ENCODE peak calls at places on chromosomes 13 and 19, in ten cellular contexts. B is CD4-positive, alpha-beta T cell; O is GM23338; Q is coronary artery; V is breast epithelium; Z is sigmoid colon; P is Karpas-422; S is uterus; G is mammary epithelial cell; C is H9. W is an unnamed sample.

GRCh38 chr13:32284927-32285632 is 30.1 kb downstream of the ZAR1L start:
- DNase-seq in O (no peak), S (no peak), G (peak), P (no peak), Q (no peak), B (no peak), V (no peak), Z (no peak), C (no peak), W (no peak)

GRCh38 chr13:101065314-101065713 is 351.0 kb downstream of the NALCN start:
- DNase-seq in S (no peak), V (no peak), P (no peak), G (no peak), O (no peak), Q (no peak), B (no peak), Z (no peak), C (no peak), W (no peak)

GRCh38 chr19:18418034-18418724 is 1.0 kb upstream of the SSBP4 start:
- DNase-seq in C (no peak), Z (no peak), G (no peak), P (no peak), O (no peak), Q (peak), B (no peak), V (no peak), S (peak), W (no peak)

GRCh38 chr13:73551736-73552135 is 492.9 kb downstream of the KLF5 start:
- DNase-seq in O (no peak), Z (no peak), Q (no peak), B (no peak), V (no peak), C (no peak), P (no peak), S (no peak), G (no peak), W (no peak)

GRCh38 chr13:29204651-29205050 is 384.5 kb downstream of the MTUS2 start:
- DNase-seq in V (no peak), Q (no peak), B (no peak), C (no peak), O (no peak), S (no peak), P (no peak), Z (no peak), G (no peak), W (no peak)

GRCh38 chr13:43307921-43308433 is 284.6 kb downstream of the DNAJC15 start:
- DNase-seq in Z (peak), S (peak), P (peak), C (no peak), B (no peak), V (peak), G (peak), O (no peak), Q (no peak), W (peak)

GRCh38 chr13:45208132-45208531 is 7.3 kb upstream of the KCTD4 start:
- DNase-seq in Z (no peak), P (no peak), O (no peak), Q (no peak), S (no peak), C (no peak), G (no peak), B (no peak), V (no peak), W (no peak)

GRCh38 chr13:53250272-53250875 is 221.8 kb downstream of the OLFM4 start:
- DNase-seq in Z (no peak), S (no peak), Q (no peak), B (no peak), C (no peak), O (peak), G (peak), P (peak), V (no peak), W (peak)

GRCh38 chr13:103287659-103288058 is 221.4 kb upstream of the SLC10A2 start:
- DNase-seq in O (no peak), G (peak), V (no peak), P (no peak), B (no peak), Z (no peak), Q (no peak), S (no peak), C (no peak), W (no peak)

GRCh38 chr19:43651758-43652545 is 12.3 kb upstream of the CADM4 start:
- DNase-seq in C (peak), P (peak), B (peak), Z (peak), V (peak), O (peak), S (peak), G (no peak), Q (no peak), W (peak)

GRCh38 chr19:17526922-17527321 is 15.5 kb downstream of the PGLS start:
- DNase-seq in P (peak), C (no peak), Z (no peak), O (no peak), B (no peak), G (no peak), S (no peak), Q (no peak), V (no peak), W (no peak)

GRCh38 chr19:29650988-29651387 is 14.3 kb upstream of the PLEKHF1 start:
- DNase-seq in G (no peak), V (peak), B (no peak), S (no peak), O (no peak), Q (no peak), Z (peak), P (no peak), C (no peak), W (no peak)

GRCh38 chr13:49371943-49372636 is 71.8 kb downstream of the CAB39L start:
- DNase-seq in P (peak), Q (no peak), V (no peak), B (peak), S (no peak), O (no peak), Z (no peak), G (no peak), C (no peak), W (no peak)

GRCh38 chr13:110925023-110925608 is 10.2 kb upstream of the ANKRD10 start:
- DNase-seq in P (peak), G (no peak), C (peak), Q (peak), S (no peak), B (no peak), V (no peak), O (peak), Z (no peak), W (no peak)

GRCh38 chr19:48551437-48552302 is at the start of gene SULT2B1:
- DNase-seq in G (peak), O (no peak), B (no peak), P (no peak), S (no peak), Q (no peak), Z (no peak), C (no peak), V (peak), W (no peak)

GRCh38 chr13:111458001-111458531 is 137.6 kb downstream of the TEX29 start:
- DNase-seq in G (no peak), S (no peak), O (no peak), Q (no peak), P (no peak), V (no peak), C (no peak), B (no peak), Z (no peak), W (no peak)

GRCh38 chr19:27752530-27753184 is 1460.3 kb downstream of the UQCRFS1 start:
- DNase-seq in C (no peak), P (no peak), Z (peak), Q (no peak), G (no peak), B (no peak), O (no peak), V (no peak), S (no peak), W (no peak)

GRCh38 chr19:16180611-16181010 is 4.6 kb upstream of the FAM32A start:
- DNase-seq in V (no peak), G (peak), Z (no peak), S (no peak), P (no peak), O (peak), B (no peak), Q (no peak), C (no peak), W (no peak)

GRCh38 chr13:57640582-57640981 is 9.0 kb downstream of the PCDH17 start:
- DNase-seq in V (no peak), G (no peak), Q (no peak), P (no peak), B (no peak), C (no peak), Z (no peak), O (no peak), S (no peak), W (no peak)

GRCh38 chr13:76791290-76791664 is 94.9 kb downstream of the KCTD12 start:
- DNase-seq in C (no peak), Q (no peak), S (no peak), V (no peak), Z (no peak), P (no peak), G (peak), O (peak), B (no peak), W (no peak)

GRCh38 chr13:99220199-99220931 is 19.7 kb downstream of the UBAC2 start:
- DNase-seq in C (no peak), B (no peak), Z (no peak), G (no peak), S (no peak), O (no peak), V (no peak), P (peak), Q (no peak), W (no peak)

GRCh38 chr13:92303428-92303827 is 905.0 kb downstream of the GPC5 start:
- DNase-seq in Q (no peak), C (no peak), Z (no peak), B (no peak), V (no peak), S (no peak), G (no peak), O (no peak), P (no peak), W (no peak)

GRCh38 chr19:52453324-52454094 is at the start of gene ZNF578:
- DNase-seq in V (peak), Z (peak), G (peak), Q (peak), O (peak), S (peak), P (no peak), C (no peak), B (peak), W (peak)

GRCh38 chr19:40893112-40893511 is 11.1 kb upstream of the CYP2A7 start:
- DNase-seq in Q (no peak), O (no peak), S (no peak), Z (no peak), V (no peak), B (no peak), P (no peak), C (no peak), G (no peak), W (no peak)

GRCh38 chr19:7368456-7368855 is 19.7 kb downstream of the ARHGEF18 start:
- DNase-seq in Z (peak), O (no peak), S (peak), B (no peak), P (no peak), V (no peak), Q (no peak), C (no peak), G (no peak), W (no peak)

GRCh38 chr19:7372810-7373209 is 24.1 kb downstream of the ARHGEF18 start:
- DNase-seq in Z (peak), P (no peak), G (no peak), Q (no peak), B (no peak), O (no peak), S (no peak), C (no peak), V (no peak), W (no peak)

GRCh38 chr19:7371001-7371400 is 22.3 kb downstream of the ARHGEF18 start:
- DNase-seq in C (no peak), B (no peak), Z (no peak), V (no peak), S (no peak), P (no peak), O (no peak), G (no peak), Q (no peak), W (no peak)

GRCh38 chr19:7373862-7374261 is 25.1 kb downstream of the ARHGEF18 start:
- DNase-seq in V (no peak), P (peak), S (no peak), Q (no peak), O (no peak), B (no peak), G (no peak), Z (no peak), C (peak), W (no peak)

DNA sequence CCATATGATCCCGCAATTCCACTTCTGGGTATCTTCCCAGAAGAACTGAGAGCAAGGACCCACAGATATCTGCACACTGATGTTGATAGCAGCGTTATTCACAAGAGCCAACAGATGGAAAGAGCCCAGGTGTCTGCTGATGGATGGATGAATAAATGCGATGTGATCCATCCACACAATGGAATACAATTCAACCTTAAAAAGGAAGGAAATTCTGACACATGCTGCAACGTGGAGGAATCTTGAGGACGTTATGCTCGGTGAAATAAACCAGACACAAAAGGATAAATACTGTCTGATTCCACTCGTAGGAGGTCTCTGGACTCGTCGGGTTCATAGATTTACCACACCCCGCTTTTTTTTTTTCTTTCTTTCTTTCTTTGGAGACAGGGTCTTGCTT is 21.8 kb downstream of the ARHGEF18 start:
- DNase-seq in O (no peak), P (no peak), G (no peak), Z (peak), V (no peak), S (no peak), Q (no peak), C (no peak), B (no peak), W (no peak)
- H3K27ac ChIP-seq in O (no peak), P (no peak), G (no peak), Z (peak), V (no peak), S (peak), Q (no peak), C (no peak), B (no peak), W (no peak)

GRCh38 chr19:46596008-46596407 is 5.1 kb upstream of the CALM3 start:
- DNase-seq in O (no peak), Q (no peak), C (no peak), G (no peak), P (no peak), V (no peak), Z (no peak), S (no peak), B (no peak), W (no peak)
- H3K27ac ChIP-seq in O (no peak), Q (no peak), C (no peak), G (no peak), P (no peak), V (no peak), Z (no peak), S (no peak), B (no peak), W (no peak)

DNA sequence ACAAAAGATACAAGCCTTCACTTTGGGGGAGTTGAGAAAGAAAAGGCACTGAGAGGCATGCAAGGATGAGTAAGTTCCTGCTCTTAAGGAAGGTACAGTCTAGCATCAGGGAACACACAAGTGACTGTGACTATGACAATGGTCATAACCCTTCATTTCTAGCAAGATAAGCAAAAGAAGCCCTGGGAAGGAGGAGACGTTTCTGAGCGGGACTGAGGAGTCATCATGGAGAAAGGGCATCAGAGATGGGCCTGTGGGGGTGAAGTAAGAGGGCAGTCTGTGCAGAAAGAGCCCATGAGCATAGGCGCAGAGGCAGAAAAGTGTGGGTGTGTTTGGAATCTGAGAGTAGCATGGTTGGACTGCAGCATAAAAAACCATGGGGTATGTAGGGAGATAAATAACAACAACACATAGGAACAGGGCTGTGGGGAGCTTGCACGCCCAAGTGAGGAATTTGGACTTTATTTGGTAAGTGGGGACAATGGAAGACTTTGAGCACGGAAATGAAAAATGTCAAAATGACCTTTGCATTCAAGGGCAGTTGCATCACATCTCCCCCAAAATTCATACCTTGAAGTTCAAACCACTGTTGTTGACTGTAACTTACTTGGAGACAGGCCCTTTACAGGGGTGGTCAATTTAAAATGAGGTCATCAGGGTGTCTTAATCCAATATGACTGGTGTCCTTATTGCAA is 86.7 kb downstream of the MBNL2 start:
- DNase-seq in B (no peak), Q (no peak), S (no peak), V (no peak), G (peak), P (peak), Z (no peak), C (no peak), O (no peak), W (no peak)
- H3K27ac ChIP-seq in B (no peak), Q (no peak), S (no peak), V (peak), G (peak), P (no peak), Z (peak), C (no peak), O (peak), W (peak)

DNA sequence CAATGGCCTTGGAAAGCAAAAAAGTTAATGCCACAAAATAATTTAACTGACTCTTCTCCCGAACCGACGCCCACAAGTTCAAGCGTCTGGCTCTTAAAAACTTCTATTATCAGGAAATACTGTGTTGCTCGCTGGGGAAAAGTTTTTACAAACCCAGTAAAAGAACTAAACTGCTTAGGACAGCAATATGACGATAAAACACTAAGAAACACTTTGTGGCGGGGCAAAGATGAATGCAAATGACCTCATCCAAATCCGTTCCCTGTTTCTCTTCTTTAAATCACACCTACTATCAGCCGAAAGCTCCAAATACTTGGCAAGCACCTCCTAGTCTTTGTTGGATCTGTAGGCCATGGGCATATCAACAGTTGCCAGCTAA is 4.9 kb downstream of the SIGLEC11 start:
- DNase-seq in P (no peak), C (no peak), Q (no peak), O (no peak), Z (no peak), G (no peak), B (no peak), V (peak), S (no peak), W (no peak)
- H3K27ac ChIP-seq in P (no peak), C (no peak), Q (no peak), O (no peak), Z (no peak), G (no peak), B (no peak), V (no peak), S (no peak), W (no peak)

GRCh38 chr13:30375436-30375835 is 46.9 kb upstream of the UBE2L5 start:
- DNase-seq in Q (no peak), C (no peak), S (no peak), O (no peak), Z (no peak), G (no peak), V (no peak), P (peak), B (no peak), W (no peak)
- H3K27ac ChIP-seq in Q (no peak), C (no peak), S (no peak), O (no peak), Z (no peak), G (no peak), V (no peak), P (peak), B (peak), W (no peak)

W was measured in substantia nigra.